ENCODE peak calls at places on chromosomes 5 and 9, in four cellular contexts. W is fibroblast of lung, T is omental fat pad, V is fibroblast of mammary gland. H is an unnamed sample.

GRCh38 chr9:121239071-121239470 is 28.9 kb upstream of the GSN start:
- DNase-seq in W (no peak), T (no peak), V (no peak), H (no peak)

GRCh38 chr5:111453747-111454146 is 58.6 kb downstream of the STARD4 start:
- DNase-seq in W (peak; percentile 27), T (no peak), V (peak; percentile 56), H (no peak)

GRCh38 chr9:77857513-77858298 is 173.9 kb downstream of the GNAQ start:
- DNase-seq in W (peak; percentile 42), T (no peak), V (no peak), H (no peak)

GRCh38 chr5:105849701-105850100 is 1821.0 kb downstream of the EFNA5 start:
- DNase-seq in W (peak; percentile 11), T (no peak), V (peak; percentile 56), H (no peak)

GRCh38 chr5:163889369-163889768 is 383.9 kb downstream of the MAT2B start:
- DNase-seq in W (peak; percentile 92), T (no peak), V (peak; percentile 85), H (no peak)

GRCh38 chr5:93512799-93513198 is 68.2 kb downstream of the NR2F1-AS1 start:
- DNase-seq in W (peak; percentile 54), T (no peak), V (peak; percentile 94), H (no peak)

GRCh38 chr9:131867611-131868192 is 127.8 kb upstream of the RAPGEF1 start:
- DNase-seq in W (no peak), T (no peak), V (no peak), H (no peak)

GRCh38 chr5:28947865-28948264 is 1909.5 kb upstream of the CDH9 start:
- DNase-seq in W (no peak), T (no peak), V (no peak), H (no peak)

GRCh38 chr5:73766902-73767301 is 140.9 kb downstream of the ARHGEF28 start:
- DNase-seq in W (no peak), T (no peak), V (no peak), H (no peak)

GRCh38 chr9:137222190-137223077 is at the start of gene RNF208:
- DNase-seq in W (no peak), T (no peak), V (no peak), H (no peak)

GRCh38 chr5:59180515-59180914 is 597.6 kb downstream of the RAB3C start:
- DNase-seq in W (no peak), T (no peak), V (no peak), H (no peak)

GRCh38 chr9:83066771-83067170 is 3.8 kb upstream of the RASEF start:
- DNase-seq in W (peak; percentile 34), T (no peak), V (peak; percentile 95), H (no peak)

GRCh38 chr5:82019342-82020138 is 47.7 kb downstream of the ATG10 start:
- DNase-seq in W (no peak), T (no peak), V (no peak), H (no peak)

GRCh38 chr5:145812877-145813276 is 22.3 kb downstream of the PRELID2 start:
- DNase-seq in W (no peak), T (no peak), V (no peak), H (no peak)

GRCh38 chr5:175444060-175444904 is at the start of gene DRD1:
- DNase-seq in W (peak; percentile 46), T (no peak), V (peak; percentile 15), H (no peak)

GRCh38 chr9:17555362-17556054 is 23.4 kb upstream of the SH3GL2 start:
- DNase-seq in W (no peak), T (no peak), V (no peak), H (no peak)

GRCh38 chr9:17556255-17556654 is 22.6 kb upstream of the SH3GL2 start:
- DNase-seq in W (no peak), T (no peak), V (no peak), H (no peak)

DNA sequence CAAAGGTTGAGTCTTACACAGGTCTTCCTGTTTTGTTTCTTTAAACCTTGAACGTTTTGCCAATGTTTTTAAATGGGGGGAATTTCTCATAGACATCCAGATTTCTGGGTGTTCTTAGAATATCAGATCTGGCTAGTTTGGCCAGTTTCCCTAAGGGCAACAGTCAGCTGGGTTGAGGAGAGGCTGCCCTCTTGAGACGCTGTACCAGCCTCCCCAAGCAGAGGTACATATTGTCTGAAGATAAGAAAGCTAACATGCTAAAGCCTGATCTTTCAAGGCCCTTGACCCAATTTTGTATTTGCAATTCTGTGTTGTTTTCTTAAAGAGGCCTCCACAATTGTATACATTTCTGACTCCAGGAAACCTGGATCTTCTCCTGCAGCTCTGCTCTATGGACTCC is 21.9 kb upstream of the SH3GL2 start:
- DNase-seq in W (no peak), T (no peak), V (no peak), H (no peak)
- TF ChIP-seq CTCF in W (no peak), T (no peak), V (no peak), H (no peak)

DNA sequence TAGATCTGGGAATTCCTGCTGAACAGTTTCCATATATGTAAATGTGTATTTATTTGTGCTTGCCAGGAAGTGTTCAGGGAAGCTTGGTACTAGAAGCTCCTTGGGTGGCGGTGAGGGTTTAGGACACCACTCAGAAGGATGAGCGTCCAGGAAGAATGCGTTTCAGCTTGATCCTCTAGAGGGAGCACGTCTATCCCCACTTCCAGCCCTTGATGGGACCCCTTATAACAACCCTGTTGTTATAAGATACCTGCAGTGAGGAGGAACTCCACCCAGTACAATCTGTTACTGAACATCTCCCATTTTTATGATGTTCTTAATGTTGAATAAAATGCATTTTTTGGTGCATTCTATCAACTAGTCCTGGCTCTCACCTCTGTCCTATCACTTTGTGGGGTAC is 88.9 kb downstream of the CYFIP2 start:
- DNase-seq in W (no peak), T (no peak), V (no peak), H (no peak)
- TF ChIP-seq CTCF in W (peak; percentile 57), T (no peak), V (peak; percentile 45), H (no peak)

GRCh38 chr5:103476776-103477175 is 85.8 kb downstream of the NUDT12 start:
- DNase-seq in W (no peak), T (no peak), V (no peak), H (no peak)

GRCh38 chr5:103473725-103474124 is 88.9 kb downstream of the NUDT12 start:
- DNase-seq in W (peak; percentile 19), T (no peak), V (peak; percentile 52), H (no peak)

GRCh38 chr5:103474671-103475070 is 87.9 kb downstream of the NUDT12 start:
- DNase-seq in W (no peak), T (no peak), V (no peak), H (no peak)

GRCh38 chr5:103472820-103473219 is 89.8 kb downstream of the NUDT12 start:
- DNase-seq in W (peak; percentile 23), T (no peak), V (peak; percentile 65), H (no peak)

GRCh38 chr5:103475629-103476240 is 86.9 kb downstream of the NUDT12 start:
- DNase-seq in W (peak; percentile 67), T (no peak), V (peak; percentile 65), H (no peak)
- TF ChIP-seq CTCF in W (peak; percentile 54), T (no peak), V (peak; percentile 57), H (peak; percentile 53)

DNA sequence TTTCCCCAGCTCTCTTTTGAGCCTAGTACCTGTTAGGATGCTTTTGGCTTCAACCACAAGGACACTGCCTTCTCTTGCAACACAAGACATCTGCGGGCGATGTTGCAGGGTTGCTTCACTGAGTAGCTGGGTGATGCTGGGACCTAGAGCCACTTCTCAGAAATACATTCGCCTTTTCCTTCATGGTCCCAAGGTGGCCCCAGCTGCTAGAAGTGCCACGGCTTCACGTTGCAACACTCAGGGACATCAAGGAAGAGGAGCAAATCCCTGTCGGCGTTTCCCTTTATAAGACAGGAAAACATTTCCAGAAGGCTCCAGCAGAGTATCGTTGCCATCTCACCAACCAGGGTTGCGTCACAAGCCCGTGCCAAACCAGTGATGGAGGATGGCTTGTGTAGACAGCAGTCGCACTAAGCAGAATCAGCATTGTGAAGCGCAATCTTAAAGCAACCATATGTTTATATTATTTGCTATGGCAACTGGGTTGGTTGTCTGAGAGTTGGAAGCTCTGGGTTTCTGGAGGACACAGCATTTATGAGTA is 62.7 kb downstream of the ANKRD33B start:
- DNase-seq in W (peak; percentile 78), T (no peak), V (peak; percentile 27), H (no peak)
- TF ChIP-seq CTCF in W (no peak), T (no peak), V (no peak), H (no peak)

H was measured in natural killer cell.